ENCODE peak calls at places on chromosomes 11 and 22, in five cellular contexts. X is NCI-H146; J is activated CD8-positive, alpha-beta memory T cell treated with anti-CD3 and anti-CD28 coated beads for 1 hour; A is stimulated activated CD4-positive, alpha-beta T cell treated with anti-CD3 and anti-CD28 coated beads, Interleukin-1b, Interleukin-23, amount 100 ng/mL, for 1 hour; Q is GM19239. H is an unnamed sample.

GRCh38 chr11:75155570-75156422 is 4.9 kb downstream of the SLCO2B1 start:
- DNase-seq in X (no peak), J (no peak), A (no peak), Q (no peak), H (no peak)

GRCh38 chr11:116420030-116420429 is 352.8 kb downstream of the BUD13 start:
- DNase-seq in X (no peak), J (no peak), A (no peak), Q (no peak), H (no peak)

GRCh38 chr22:20526628-20527355 is 19.4 kb downstream of the MED15 start:
- DNase-seq in X (no peak), J (no peak), A (no peak), Q (no peak), H (no peak)

GRCh38 chr11:120198787-120199469 is 11.9 kb upstream of the OAF start:
- DNase-seq in X (no peak), J (no peak), A (no peak), Q (no peak), H (no peak)

GRCh38 chr11:19868281-19868821 is 155.7 kb downstream of the NAV2 start:
- DNase-seq in X (peak; percentile 26), J (no peak), A (no peak), Q (no peak), H (no peak)

GRCh38 chr11:10885703-10886363 is 28.0 kb upstream of the ZBED5 start:
- DNase-seq in X (no peak), J (no peak), A (no peak), Q (no peak), H (no peak)

GRCh38 chr11:121723261-121723741 is 270.5 kb upstream of the SORL1-AS1 start:
- DNase-seq in X (peak; percentile 51), J (no peak), A (no peak), Q (no peak), H (no peak)

GRCh38 chr22:37747715-37748100 is 50.9 kb downstream of the TRIOBP start:
- DNase-seq in X (no peak), J (no peak), A (no peak), Q (no peak), H (no peak)